ENCODE peak calls at places on chromosomes 7 and 10, in eight cellular contexts. L, P, Y, O, F, Q, Z and D are unnamed samples.
A peak's percentile ranks its signal among the peaks of the same experiment; 100 is the strongest.

GRCh38 chr7:34991938-34992840 is 45.1 kb downstream of the DPY19L1 start:
- DNase-seq in L (peak; percentile 73), P (peak; percentile 55), Y (no peak), O (no peak), F (peak; percentile 79), Q (no peak), Z (no peak), D (peak; percentile 28)

GRCh38 chr7:20030915-20031362 is 186.2 kb downstream of the MACC1 start:
- DNase-seq in L (no peak), P (peak; percentile 85), Y (no peak), O (no peak), F (peak; percentile 14), Q (no peak), Z (no peak), D (no peak)

GRCh38 chr7:5139998-5140397 is 50.0 kb upstream of the WIPI2 start:
- DNase-seq in L (no peak), P (no peak), Y (no peak), O (no peak), F (peak; percentile 42), Q (no peak), Z (no peak), D (peak; percentile 17)

GRCh38 chr10:102347236-102347828 is 48.2 kb upstream of the NFKB2 start:
- DNase-seq in L (no peak), P (peak; percentile 22), Y (no peak), O (peak; percentile 58), F (peak; percentile 66), Q (peak; percentile 76), Z (no peak), D (peak; percentile 33)

GRCh38 chr7:46908770-46909169 is 673.1 kb downstream of the TNS3 start:
- DNase-seq in L (no peak), P (peak; percentile 90), Y (no peak), O (no peak), F (peak; percentile 91), Q (no peak), Z (no peak), D (no peak)

GRCh38 chr7:40611472-40611871 is 476.7 kb downstream of the SUGCT start:
- DNase-seq in L (no peak), P (no peak), Y (no peak), O (no peak), F (no peak), Q (no peak), Z (no peak), D (peak; percentile 89)

GRCh38 chr10:101096378-101096777 is 34.6 kb downstream of the KAZALD1 start:
- DNase-seq in L (no peak), P (no peak), Y (no peak), O (no peak), F (no peak), Q (no peak), Z (no peak), D (no peak)

GRCh38 chr7:140876519-140877248 is 48.0 kb downstream of the BRAF start:
- DNase-seq in L (no peak), P (peak; percentile 82), Y (no peak), O (no peak), F (peak; percentile 63), Q (no peak), Z (no peak), D (no peak)

GRCh38 chr10:121696854-121697253 is 98.6 kb upstream of the FGFR2 start:
- DNase-seq in L (no peak), P (no peak), Y (no peak), O (no peak), F (no peak), Q (no peak), Z (no peak), D (peak; percentile 36)

GRCh38 chr7:50221028-50221427 is 83.5 kb upstream of the IKZF1 start:
- DNase-seq in L (no peak), P (no peak), Y (no peak), O (peak; percentile 71), F (no peak), Q (no peak), Z (no peak), D (no peak)

GRCh38 chr10:107275806-107276205 is 111.3 kb upstream of the SORCS1 start:
- DNase-seq in L (no peak), P (no peak), Y (no peak), O (no peak), F (no peak), Q (no peak), Z (no peak), D (no peak)

GRCh38 chr7:72754312-72754711 is 73.7 kb downstream of the TYW1B start:
- DNase-seq in L (no peak), P (peak; percentile 16), Y (no peak), O (no peak), F (peak; percentile 42), Q (no peak), Z (no peak), D (no peak)

GRCh38 chr10:72328045-72328828 is 26.5 kb downstream of the DNAJB12 start:
- DNase-seq in L (no peak), P (no peak), Y (peak; percentile 92), O (no peak), F (peak; percentile 79), Q (no peak), Z (peak; percentile 52), D (peak; percentile 64)

GRCh38 chr10:113019692-113020424 is 69.8 kb downstream of the TCF7L2 start:
- DNase-seq in L (no peak), P (no peak), Y (no peak), O (no peak), F (no peak), Q (no peak), Z (no peak), D (peak; percentile 75)

GRCh38 chr10:124259139-124259825 is 159.4 kb downstream of the OAT start:
- DNase-seq in L (no peak), P (no peak), Y (no peak), O (peak; percentile 46), F (peak; percentile 37), Q (peak; percentile 74), Z (no peak), D (no peak)

GRCh38 chr7:28330384-28331070 is 81.8 kb upstream of the CREB5 start:
- DNase-seq in L (no peak), P (no peak), Y (peak; percentile 3), O (no peak), F (no peak), Q (no peak), Z (no peak), D (no peak)

DNA sequence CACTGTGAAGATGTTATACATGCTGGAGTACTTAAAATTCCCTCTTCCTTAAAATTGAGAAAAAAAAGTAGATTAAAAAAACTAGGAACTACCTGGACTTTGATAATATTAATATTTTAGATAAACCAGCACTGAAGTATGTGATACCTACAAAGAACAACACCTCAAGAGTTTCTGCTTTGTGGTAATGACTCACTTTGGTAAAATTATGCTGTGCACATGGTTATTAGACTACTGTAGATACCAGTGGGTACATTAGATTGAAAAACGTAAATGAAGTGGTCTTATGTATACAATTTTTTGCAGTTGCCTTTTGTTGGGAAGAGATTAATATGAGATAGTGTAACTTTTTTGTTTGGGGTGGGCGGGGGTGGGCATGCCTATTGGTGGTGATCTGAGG is 321.4 kb downstream of the AUTS2 start:
- DNase-seq in L (no peak), P (peak; percentile 40), Y (no peak), O (no peak), F (no peak), Q (no peak), Z (no peak), D (no peak)
- H3K4me3 ChIP-seq in L (no peak overlapping the region), P (no peak overlapping the region), Y (no peak overlapping the region), O (no peak overlapping the region), F (no peak overlapping the region), Q (no peak overlapping the region), Z (no peak overlapping the region), D (no peak overlapping the region)

DNA sequence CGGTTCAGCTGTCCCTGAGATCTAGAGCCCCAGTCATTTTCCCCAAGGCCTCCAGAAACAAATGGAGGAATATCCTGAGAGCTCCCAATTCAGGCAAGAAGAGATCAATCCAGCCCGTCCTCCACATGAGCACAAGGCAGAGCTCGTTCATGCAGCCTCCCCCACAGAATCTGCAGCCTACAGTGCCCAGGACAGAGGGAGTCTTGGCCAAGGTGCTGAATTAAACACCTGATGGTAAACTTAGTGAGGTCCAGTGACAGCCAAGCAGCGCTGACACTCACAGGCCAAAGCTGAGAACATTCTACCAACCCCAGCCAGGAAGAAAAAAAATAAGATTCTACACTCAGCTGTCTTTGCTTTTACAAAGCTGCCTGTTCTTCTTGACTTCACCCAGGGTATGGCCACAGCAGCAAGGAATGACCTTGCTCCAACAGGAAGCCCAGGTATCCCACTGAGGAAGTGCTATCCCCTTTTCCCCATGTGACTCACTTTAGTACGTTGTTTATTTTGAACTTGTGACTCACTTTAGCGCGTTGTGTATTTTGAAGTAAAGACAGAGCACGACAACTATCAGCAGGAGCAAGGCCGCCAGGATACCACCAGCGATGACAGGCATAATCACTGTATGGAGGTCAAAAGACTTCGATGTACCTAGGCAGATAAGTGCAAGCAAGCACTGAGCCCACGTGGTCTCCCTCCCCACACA is 4.4 kb upstream of the CUZD1 start:
- DNase-seq in L (no peak), P (peak; percentile 11), Y (no peak), O (no peak), F (no peak), Q (no peak), Z (no peak), D (no peak)
- H3K4me1 ChIP-seq in L (no peaks in the 10 kb centered on the region), P (peaks cover 53% of the 10 kb centered on the region), Y (no peaks in the 10 kb centered on the region), O (no peaks in the 10 kb centered on the region), F (no peaks in the 10 kb centered on the region), Q (no peaks in the 10 kb centered on the region), Z (no peaks in the 10 kb centered on the region), D (no peaks in the 10 kb centered on the region)

DNA sequence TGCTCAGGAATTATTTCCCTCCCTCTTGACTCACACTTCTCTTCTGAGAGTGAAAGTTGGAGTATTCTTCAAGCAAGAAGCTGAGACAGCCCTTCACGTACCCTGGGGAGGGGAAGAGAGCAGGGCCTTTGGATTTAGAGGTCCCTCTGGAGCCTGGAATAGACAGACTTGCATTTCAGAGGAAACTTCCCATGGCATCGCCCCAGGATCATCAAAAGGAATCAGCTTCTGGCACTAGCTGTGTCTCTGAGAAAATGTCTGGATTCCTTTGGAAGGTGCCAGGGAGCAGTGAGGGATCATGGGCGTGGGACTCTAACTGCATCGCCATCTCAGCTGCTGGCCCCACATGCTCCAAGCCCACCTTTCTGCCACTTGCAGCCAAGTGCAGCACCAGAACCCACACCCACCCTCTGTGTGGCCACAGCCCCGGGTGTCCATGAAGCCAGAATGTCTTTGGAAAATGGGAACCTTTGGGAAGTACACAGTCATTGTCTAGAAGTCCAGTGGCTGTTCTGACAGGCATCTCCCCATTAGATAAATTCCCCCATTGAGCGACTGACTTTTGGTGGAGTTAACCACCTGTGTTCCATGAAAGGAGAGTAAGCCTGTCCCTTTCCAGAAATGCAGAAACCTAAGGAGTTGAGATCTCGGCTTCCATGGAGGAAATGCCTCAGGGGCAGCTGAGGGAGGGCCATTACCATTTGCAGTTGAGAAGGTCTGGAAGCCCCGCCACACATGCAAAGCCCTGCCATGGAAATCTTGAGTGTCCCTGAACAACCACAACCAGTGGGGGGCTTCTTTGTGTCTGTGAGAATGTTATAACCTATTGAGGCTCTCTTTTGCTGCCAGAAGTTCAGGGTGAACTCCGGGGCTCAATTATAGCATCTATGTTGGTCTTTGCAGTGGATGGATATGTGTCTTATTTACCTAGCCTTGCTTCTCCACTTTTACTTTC is 57.8 kb upstream of the GDF10 start:
- DNase-seq in L (no peak), P (no peak), Y (no peak), O (no peak), F (no peak), Q (no peak), Z (no peak), D (no peak)
- H3K4me3 ChIP-seq in L (no peak overlapping the region), P (no peak overlapping the region), Y (no peak overlapping the region), O (no peak overlapping the region), F (no peak overlapping the region), Q (no peak overlapping the region), Z (no peak overlapping the region), D (no peak overlapping the region)

DNA sequence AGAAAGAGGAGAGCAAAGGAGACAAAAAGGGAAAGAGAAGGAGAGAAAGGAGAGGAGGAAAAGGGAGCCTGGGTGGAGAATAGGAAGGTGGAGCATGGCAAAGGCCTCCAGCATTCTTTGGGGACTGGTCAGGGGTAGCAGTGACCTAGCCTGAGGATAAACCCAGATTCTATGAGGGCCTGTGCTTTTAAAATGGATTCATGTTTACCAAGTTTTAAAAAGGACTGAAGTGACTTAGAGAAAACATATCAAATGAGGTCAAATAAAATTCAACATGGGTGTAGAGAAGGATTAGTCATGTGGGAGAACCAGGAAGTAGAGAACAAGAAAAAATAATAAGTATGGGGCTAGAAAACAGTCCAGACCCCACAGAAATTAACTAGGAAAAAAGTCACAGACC is 20.7 kb downstream of the CREB3L2 start:
- DNase-seq in L (no peak), P (peak; percentile 33), Y (no peak), O (no peak), F (no peak), Q (no peak), Z (no peak), D (no peak)
- H3K4me1 ChIP-seq in L (no peaks in the 10 kb centered on the region), P (peaks cover 72% of the 10 kb centered on the region), Y (peaks cover 54% of the 10 kb centered on the region), O (peaks cover 63% of the 10 kb centered on the region), F (peaks cover 14% of the 10 kb centered on the region), Q (peaks cover 27% of the 10 kb centered on the region), Z (peaks cover 64% of the 10 kb centered on the region), D (peaks cover 14% of the 10 kb centered on the region)